ENCODE peak calls at places on chromosomes 4 and X, in eight cellular contexts. P, K, X, N, V, T, U and I are unnamed samples.

GRCh38 chr4:16544251-16544721 is 318.0 kb upstream of the TAPT1 start:
- DNase-seq in P (no peak), K (no peak), X (peak), N (peak), V (no peak), T (no peak), U (no peak), I (peak)

GRCh38 chr4:147683172-147683571 is 791 bp downstream of the PRMT9 start:
- DNase-seq in P (no peak), K (no peak), X (no peak), N (peak), V (peak), T (no peak), U (no peak), I (peak)

GRCh38 chrX:74421181-74422028 is at the start of gene SLC16A2:
- DNase-seq in P (no peak), K (no peak), X (peak), N (peak), V (peak), T (peak), U (peak), I (peak)

GRCh38 chr4:2793578-2793919 is 664 bp downstream of the SH3BP2 start:
- DNase-seq in P (no peak), K (no peak), X (peak), N (no peak), V (peak), T (no peak), U (peak), I (peak)

GRCh38 chr4:136737066-136737465 is 795.2 kb downstream of the PCDH18 start:
- DNase-seq in P (no peak), K (no peak), X (no peak), N (no peak), V (no peak), T (no peak), U (no peak), I (no peak)

GRCh38 chrX:22800360-22800759 is 199.4 kb upstream of the DDX53 start:
- DNase-seq in P (no peak), K (peak), X (peak), N (no peak), V (no peak), T (no peak), U (no peak), I (peak)

GRCh38 chr4:38281416-38282071 is 321.3 kb downstream of the PTTG2 start:
- DNase-seq in P (no peak), K (no peak), X (no peak), N (no peak), V (no peak), T (no peak), U (no peak), I (no peak)

GRCh38 chrX:123920065-123920785 is 41.3 kb upstream of the STAG2 start:
- DNase-seq in P (no peak), K (peak), X (no peak), N (no peak), V (no peak), T (no peak), U (no peak), I (no peak)

GRCh38 chrX:131067216-131067615 is 9.1 kb downstream of the ARHGAP36 start:
- DNase-seq in P (no peak), K (no peak), X (peak), N (no peak), V (no peak), T (no peak), U (no peak), I (peak)

GRCh38 chrX:150513564-150513963 is 54.9 kb upstream of the MTM1 start:
- DNase-seq in P (no peak), K (no peak), X (peak), N (no peak), V (no peak), T (no peak), U (no peak), I (peak)

GRCh38 chrX:133865761-133866470 is 119.5 kb downstream of the GPC3 start:
- DNase-seq in P (no peak), K (no peak), X (peak), N (no peak), V (no peak), T (no peak), U (no peak), I (no peak)

GRCh38 chr4:60746172-60746571 is 454.0 kb upstream of the ADGRL3 start:
- DNase-seq in P (no peak), K (no peak), X (no peak), N (no peak), V (no peak), T (no peak), U (no peak), I (no peak)

GRCh38 chrX:36575670-36576069 is 432.5 kb upstream of the FAM47C start:
- DNase-seq in P (peak), K (no peak), X (no peak), N (no peak), V (no peak), T (no peak), U (no peak), I (no peak)

GRCh38 chrX:154044045-154044444 is 24.3 kb upstream of the IRAK1 start:
- DNase-seq in P (no peak), K (no peak), X (no peak), N (no peak), V (no peak), T (no peak), U (no peak), I (no peak)

GRCh38 chrX:10186355-10186754 is 29.6 kb downstream of the CLCN4 start:
- DNase-seq in P (no peak), K (no peak), X (no peak), N (no peak), V (no peak), T (no peak), U (no peak), I (no peak)

GRCh38 chr4:115108850-115109249 is 4.6 kb downstream of the NDST4 start:
- DNase-seq in P (no peak), K (no peak), X (no peak), N (no peak), V (no peak), T (no peak), U (no peak), I (no peak)

GRCh38 chrX:42973321-42973720 is 195.4 kb upstream of the PPP1R2C start:
- DNase-seq in P (no peak), K (no peak), X (no peak), N (no peak), V (no peak), T (no peak), U (no peak), I (no peak)

GRCh38 chr4:112029642-112030235 is 115.5 kb upstream of the FAM241A start:
- DNase-seq in P (no peak), K (no peak), X (no peak), N (peak), V (no peak), T (no peak), U (no peak), I (no peak)

GRCh38 chr4:176443646-176444409 is 124.1 kb downstream of the SPCS3 start:
- DNase-seq in P (no peak), K (no peak), X (no peak), N (no peak), V (no peak), T (no peak), U (no peak), I (no peak)

GRCh38 chr4:160202802-160203201 is 1099.9 kb downstream of the RAPGEF2 start:
- DNase-seq in P (no peak), K (no peak), X (no peak), N (no peak), V (no peak), T (no peak), U (no peak), I (peak)

GRCh38 chr4:6471303-6472007 is 959 bp downstream of the PPP2R2C start:
- DNase-seq in P (no peak), K (no peak), X (no peak), N (no peak), V (no peak), T (no peak), U (no peak), I (no peak)

GRCh38 chr4:121654738-121655137 is 42.0 kb downstream of the ANXA5 start:
- DNase-seq in P (no peak), K (no peak), X (no peak), N (no peak), V (no peak), T (no peak), U (no peak), I (no peak)

GRCh38 chrX:7088968-7089615 is 58.4 kb upstream of the STS start:
- DNase-seq in P (no peak), K (no peak), X (peak), N (peak), V (peak), T (no peak), U (peak), I (peak)

GRCh38 chr4:140695483-140695882 is 60.7 kb downstream of the TBC1D9 start:
- DNase-seq in P (no peak), K (no peak), X (no peak), N (no peak), V (no peak), T (no peak), U (no peak), I (no peak)

GRCh38 chrX:39491548-39492297 is 606.0 kb downstream of the BCOR start:
- DNase-seq in P (no peak), K (no peak), X (no peak), N (no peak), V (peak), T (no peak), U (peak), I (no peak)

GRCh38 chrX:115268421-115268820 is 21.1 kb upstream of the LUZP4 start:
- DNase-seq in P (no peak), K (no peak), X (no peak), N (no peak), V (no peak), T (no peak), U (no peak), I (peak)

GRCh38 chr4:140188975-140189374 is 35.0 kb upstream of the MAML3 start:
- DNase-seq in P (no peak), K (peak), X (no peak), N (no peak), V (no peak), T (no peak), U (no peak), I (no peak)

GRCh38 chr4:119517361-119518229 is 111.0 kb downstream of the PDE5A start:
- DNase-seq in P (no peak), K (no peak), X (no peak), N (peak), V (no peak), T (no peak), U (no peak), I (no peak)

GRCh38 chrX:45445745-45446412 is 245.2 kb upstream of the DIPK2B start:
- DNase-seq in P (no peak), K (peak), X (no peak), N (no peak), V (no peak), T (no peak), U (no peak), I (no peak)

GRCh38 chr4:187258651-187259401 is 535.2 kb upstream of the FAT1 start:
- DNase-seq in P (no peak), K (no peak), X (peak), N (no peak), V (no peak), T (no peak), U (no peak), I (peak)

GRCh38 chrX:28126886-28127285 is 145.6 kb upstream of the DCAF8L1 start:
- DNase-seq in P (peak), K (no peak), X (peak), N (peak), V (no peak), T (no peak), U (no peak), I (peak)

GRCh38 chr4:3043272-3044020 is 30.9 kb downstream of the HTT-AS start:
- DNase-seq in P (no peak), K (peak), X (no peak), N (no peak), V (peak), T (no peak), U (no peak), I (no peak)

GRCh38 chr4:150938417-150938816 is 76.7 kb downstream of the LRBA start:
- DNase-seq in P (peak), K (no peak), X (peak), N (no peak), V (no peak), T (no peak), U (no peak), I (peak)

GRCh38 chr4:184169225-184169867 is 48.3 kb downstream of the ENPP6 start:
- DNase-seq in P (no peak), K (no peak), X (peak), N (no peak), V (no peak), T (no peak), U (no peak), I (peak)